ENCODE peak calls at places on chromosomes 12 and 14, in six cellular contexts. B, G, V, Q, O and K are unnamed samples.

GRCh38 chr12:57479376-57480115 is at the start of gene ARHGAP9:
- DNase-seq in B (peak; percentile 82), G (no peak), V (peak; percentile 63), Q (no peak), O (no peak), K (no peak)

GRCh38 chr12:90355701-90356345 is 599.2 kb downstream of the CCER1 start:
- DNase-seq in B (no peak), G (no peak), V (no peak), Q (no peak), O (no peak), K (no peak)

GRCh38 chr14:58245562-58245961 is 919 bp downstream of the PSMA3 start:
- DNase-seq in B (no peak), G (no peak), V (no peak), Q (no peak), O (no peak), K (no peak)

GRCh38 chr12:50404307-50404706 is 3.6 kb downstream of the LARP4 start:
- DNase-seq in B (no peak), G (no peak), V (no peak), Q (no peak), O (no peak), K (no peak)

GRCh38 chr14:105087308-105087962 is 22.2 kb upstream of the GPR132 start:
- DNase-seq in B (peak; percentile 55), G (no peak), V (no peak), Q (peak; percentile 72), O (peak; percentile 38), K (no peak)

GRCh38 chr12:29216797-29217583 is 67.9 kb downstream of the FAR2 start:
- DNase-seq in B (no peak), G (no peak), V (no peak), Q (no peak), O (peak; percentile 45), K (no peak)

GRCh38 chr12:113088971-113089756 is 32.6 kb downstream of the DTX1 start:
- DNase-seq in B (peak; percentile 74), G (no peak), V (peak; percentile 17), Q (no peak), O (no peak), K (no peak)

GRCh38 chr14:103594265-103594664 is 31.5 kb downstream of the COA8 start:
- DNase-seq in B (no peak), G (no peak), V (no peak), Q (no peak), O (peak; percentile 8), K (no peak)

GRCh38 chr14:20855652-20856291 is 35.4 kb upstream of the RNASE3 start:
- DNase-seq in B (peak; percentile 83), G (peak; percentile 75), V (peak; percentile 8), Q (no peak), O (peak; percentile 63), K (no peak)

GRCh38 chr12:20404576-20405346 is 36.4 kb downstream of the PDE3A start:
- DNase-seq in B (peak; percentile 64), G (peak; percentile 70), V (no peak), Q (no peak), O (no peak), K (no peak)

GRCh38 chr12:2819810-2820209 is 7.3 kb downstream of the ITFG2 start:
- DNase-seq in B (no peak), G (no peak), V (no peak), Q (no peak), O (no peak), K (no peak)

GRCh38 chr12:111523587-111523986 is 75.5 kb downstream of the ATXN2 start:
- DNase-seq in B (no peak), G (no peak), V (no peak), Q (no peak), O (no peak), K (no peak)